ENCODE peak calls at places on chromosomes 1 and 21, in four cellular contexts. One of them, this sample, is unnamed.

GRCh38 chr1:34787461-34788420 is 5.1 kb upstream of the GJA4 start:
- DNase-seq in A549: no peak
- DNase-seq in H1: no peak
- DNase-seq in K562: peak; percentile 59
- DNase-seq in this sample: peak; percentile 62

GRCh38 chr1:219374636-219375035 is 201.0 kb downstream of the LYPLAL1 start:
- DNase-seq in K562: no peak
- DNase-seq in A549: no peak
- DNase-seq in H1: no peak
- DNase-seq in this sample: no peak

GRCh38 chr1:93813076-93813475 is 65.9 kb downstream of the DNTTIP2 start:
- DNase-seq in H1: no peak
- DNase-seq in K562: no peak
- DNase-seq in A549: no peak
- DNase-seq in this sample: no peak

GRCh38 chr1:27574871-27575831 is 28.8 kb downstream of the AHDC1 start:
- DNase-seq in H1: no peak
- DNase-seq in K562: peak; percentile 69
- DNase-seq in A549: peak; percentile 65
- DNase-seq in this sample: no peak

GRCh38 chr1:39970274-39970673 is 15.3 kb downstream of the MFSD2A start:
- DNase-seq in A549: no peak
- DNase-seq in K562: no peak
- DNase-seq in H1: no peak
- DNase-seq in this sample: no peak

GRCh38 chr1:81547261-81547911 is 253.3 kb upstream of the ADGRL2 start:
- DNase-seq in H1: peak; percentile 72
- DNase-seq in A549: no peak
- DNase-seq in K562: no peak
- DNase-seq in this sample: no peak

GRCh38 chr1:242055921-242056320 is 57.0 kb upstream of the MAP1LC3C start:
- DNase-seq in H1: no peak
- DNase-seq in K562: no peak
- DNase-seq in A549: no peak
- DNase-seq in this sample: no peak

GRCh38 chr21:20999567-21000169 is 1.5 kb downstream of the NCAM2 start:
- DNase-seq in H1: no peak
- DNase-seq in A549: peak; percentile 11
- DNase-seq in K562: peak; percentile 47
- DNase-seq in this sample: peak; percentile 35

GRCh38 chr21:43917515-43918384 is 52.7 kb downstream of the AGPAT3 start:
- DNase-seq in A549: no peak
- DNase-seq in H1: no peak
- DNase-seq in K562: peak; percentile 58
- DNase-seq in this sample: no peak

GRCh38 chr1:176996455-176997090 is 167.9 kb downstream of the ASTN1 start:
- DNase-seq in K562: no peak
- DNase-seq in H1: peak; percentile 10
- DNase-seq in A549: no peak
- DNase-seq in this sample: no peak

GRCh38 chr1:178650950-178651461 is 74.0 kb upstream of the RALGPS2 start:
- DNase-seq in H1: no peak
- DNase-seq in A549: peak; percentile 36
- DNase-seq in K562: no peak
- DNase-seq in this sample: no peak

DNA sequence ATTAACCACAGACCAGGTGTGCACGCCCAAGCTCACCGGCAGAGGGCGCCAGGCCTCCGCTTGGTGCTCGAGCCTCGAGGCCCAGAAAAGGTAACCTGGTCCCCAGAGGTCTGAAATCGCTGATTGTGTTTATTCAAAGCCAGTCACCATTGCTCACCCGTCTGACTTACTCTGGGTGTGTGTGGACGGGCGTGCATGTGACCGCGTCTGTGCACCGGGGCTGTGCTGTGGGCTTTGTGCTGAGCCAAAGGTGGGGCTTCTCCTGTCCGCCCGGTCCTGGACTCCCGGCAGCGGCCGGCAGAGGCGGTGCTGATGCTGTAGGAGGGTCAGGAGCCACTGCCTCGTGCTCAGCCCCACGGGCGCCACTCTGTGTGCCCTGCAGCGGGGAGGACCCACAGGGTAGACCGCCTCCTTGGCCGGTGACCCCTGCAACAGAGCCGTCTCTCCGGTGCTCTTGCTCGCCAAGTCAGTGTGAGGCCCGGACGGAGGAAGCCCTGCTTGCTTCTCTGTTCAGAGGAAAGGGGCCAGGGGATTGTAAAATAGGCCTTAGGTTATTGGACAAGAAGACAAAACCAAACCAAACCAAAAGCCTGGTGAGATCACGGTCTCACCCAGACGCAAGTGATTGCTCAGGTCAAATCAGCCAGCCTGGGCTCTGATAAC is 32.0 kb upstream of the BTG2 start:
- DNase-seq in H1: peak; percentile 46
- DNase-seq in K562: peak; percentile 85
- DNase-seq in A549: peak; percentile 82
- DNase-seq in this sample: peak; percentile 78
- H3K4me3 ChIP-seq in H1: peak overlapping the region; percentile 57
- H3K4me3 ChIP-seq in K562: no peak overlapping the region
- H3K4me3 ChIP-seq in A549: no peak overlapping the region
- H3K4me3 ChIP-seq in this sample: no peak overlapping the region

DNA sequence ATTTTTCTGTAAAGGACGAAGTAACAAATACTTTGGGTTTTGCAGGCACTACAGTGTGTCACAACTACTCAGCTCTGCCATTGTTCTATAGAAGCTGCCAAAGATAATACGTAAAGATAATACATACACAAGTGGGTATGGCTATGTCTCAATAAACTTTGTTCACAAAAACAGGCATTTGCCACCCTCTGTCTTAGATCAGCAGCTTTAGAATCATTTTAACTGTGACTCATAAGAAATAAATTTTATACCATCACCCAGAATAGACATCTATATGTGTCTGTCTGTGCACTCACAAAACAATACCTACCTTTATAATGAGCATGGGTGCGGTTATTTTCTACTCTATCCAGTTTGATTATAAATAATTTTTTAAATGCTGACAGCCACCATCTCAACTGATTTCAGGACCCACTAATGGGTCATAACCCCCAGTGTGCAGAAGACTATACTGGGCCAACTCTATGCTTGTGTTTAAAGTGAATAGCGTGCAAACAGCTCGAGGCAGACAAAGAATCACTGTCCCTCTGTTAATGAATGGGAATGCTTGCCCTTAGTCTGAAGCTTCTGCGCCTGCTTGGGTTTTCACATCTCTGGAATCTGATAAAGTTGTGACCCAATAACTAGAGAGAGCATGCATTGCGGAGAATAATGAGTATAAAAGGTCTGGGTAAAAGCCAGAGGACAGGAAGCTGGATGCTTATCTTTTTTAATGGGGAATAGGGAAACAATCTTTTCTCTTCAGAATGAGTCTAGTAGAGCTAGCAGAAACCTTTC is 216.2 kb downstream of the PLPP3 start:
- DNase-seq in K562: no peak
- DNase-seq in A549: no peak
- DNase-seq in H1: no peak
- DNase-seq in this sample: no peak
- TF ChIP-seq POLR2A in K562: no peak
- TF ChIP-seq POLR2A in A549: no peak
- TF ChIP-seq POLR2A in H1: no peak
- TF ChIP-seq POLR2A in this sample: no peak

GRCh38 chr1:161502181-161502580 is 3.1 kb upstream of the FCGR2A start:
- DNase-seq in H1: no peak
- DNase-seq in A549: no peak
- DNase-seq in K562: no peak
- DNase-seq in this sample: no peak
- TF ChIP-seq MAX in H1: no peak
- TF ChIP-seq MAX in A549: no peak
- TF ChIP-seq MAX in K562: no peak
- TF ChIP-seq MAX in this sample: no peak

GRCh38 chr1:110608247-110608646 is 2.1 kb upstream of the KCNA2 start:
- DNase-seq in A549: no peak
- DNase-seq in K562: no peak
- DNase-seq in H1: no peak
- DNase-seq in this sample: no peak

GRCh38 chr1:110605901-110606783 is at the start of gene KCNA2:
- DNase-seq in K562: no peak
- DNase-seq in H1: peak; percentile 50
- DNase-seq in A549: no peak
- DNase-seq in this sample: no peak

GRCh38 chr1:110605446-110605845 is 712 bp downstream of the KCNA2 start:
- DNase-seq in A549: no peak
- DNase-seq in H1: no peak
- DNase-seq in K562: no peak
- DNase-seq in this sample: no peak

GRCh38 chr1:110607663-110608230 is 1.6 kb upstream of the KCNA2 start:
- DNase-seq in A549: no peak
- DNase-seq in K562: no peak
- DNase-seq in H1: no peak
- DNase-seq in this sample: no peak

GRCh38 chr1:110606784-110607662 is 865 bp upstream of the KCNA2 start:
- DNase-seq in A549: no peak
- DNase-seq in K562: peak; percentile 31
- DNase-seq in H1: no peak
- DNase-seq in this sample: no peak
- H3K4me3 ChIP-seq in A549: peak overlapping the region; percentile 56
- H3K4me3 ChIP-seq in K562: no peak overlapping the region
- H3K4me3 ChIP-seq in H1: peak overlapping the region; percentile 69
- H3K4me3 ChIP-seq in this sample: no peak overlapping the region

GRCh38 chr1:210232524-210233215 is at the start of gene SERTAD4:
- DNase-seq in A549: no peak
- DNase-seq in K562: no peak
- DNase-seq in H1: no peak
- DNase-seq in this sample: no peak

GRCh38 chr1:210233216-210233494 is 559 bp downstream of the SERTAD4 start:
- DNase-seq in A549: no peak
- DNase-seq in K562: no peak
- DNase-seq in H1: no peak
- DNase-seq in this sample: no peak

GRCh38 chr1:210231846-210232523 is 611 bp upstream of the SERTAD4 start:
- DNase-seq in A549: no peak
- DNase-seq in K562: no peak
- DNase-seq in H1: no peak
- DNase-seq in this sample: no peak

GRCh38 chr1:210234254-210234747 is 1.7 kb downstream of the SERTAD4 start:
- DNase-seq in A549: no peak
- DNase-seq in H1: no peak
- DNase-seq in K562: no peak
- DNase-seq in this sample: peak; percentile 19

DNA sequence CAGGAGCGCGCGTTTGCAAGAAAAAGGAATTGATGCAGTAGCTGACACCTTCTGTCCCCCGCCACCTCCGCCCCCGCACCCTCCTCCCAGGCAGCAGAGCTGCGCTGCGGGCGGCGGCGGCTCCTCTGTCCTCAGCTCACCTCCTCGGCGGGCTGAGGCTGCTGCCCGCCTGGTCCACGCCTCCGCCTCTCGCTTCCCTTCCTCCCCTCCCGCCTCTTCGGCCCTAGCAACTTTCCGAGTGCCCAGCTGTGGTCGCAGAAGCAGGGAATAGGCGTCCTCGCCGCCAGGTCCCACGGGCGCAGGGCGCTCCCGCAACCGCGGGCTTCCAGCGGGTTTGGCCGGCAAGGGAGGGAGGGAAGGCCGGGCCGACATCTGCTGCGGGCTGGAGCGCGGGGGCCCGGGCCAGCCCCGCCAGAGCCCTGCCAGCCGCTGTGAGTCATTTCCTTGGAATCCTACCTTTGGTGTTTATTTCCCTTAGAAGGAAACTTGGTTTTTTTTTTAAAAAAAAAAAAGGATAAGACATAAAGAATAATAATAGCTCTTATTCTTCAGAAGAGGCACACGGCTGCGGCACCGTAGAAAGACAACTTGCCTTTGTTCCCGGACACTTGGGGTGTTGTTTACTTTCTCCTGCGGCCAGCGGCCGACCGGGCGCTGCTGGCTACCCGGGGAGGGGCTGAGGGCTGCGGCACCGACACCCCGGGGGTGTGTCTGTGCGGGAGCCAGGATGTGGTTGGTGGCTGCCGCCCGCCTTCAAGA is 1.1 kb downstream of the SERTAD4 start:
- DNase-seq in K562: peak; percentile 15
- DNase-seq in H1: no peak
- DNase-seq in A549: peak; percentile 40
- DNase-seq in this sample: peak; percentile 38
- TF ChIP-seq POLR2A in K562: no peak
- TF ChIP-seq POLR2A in H1: no peak
- TF ChIP-seq POLR2A in A549: no peak
- TF ChIP-seq POLR2A in this sample: no peak